ENCODE peak calls at places on chromosomes 11 and 22, in ten cellular contexts. L is activated CD4-positive, alpha-beta T cell treated with anti-CD3 and anti-CD28 coated beads, Interleukin-2, amount 50 U/mL, for 48 hours; C is HEK293T; P is T-helper 9 cell; H is HS-5; D is NCI-H2029; V is PC-3; N is amniotic stem cell; K is RCC 7860; T is nucleus accumbens. B is an unnamed sample.

GRCh38 chr11:65498042-65498726 is 661 bp upstream of the MALAT1 start:
- DNase-seq in L (peak), C (no peak), P (peak), H (no peak), D (peak), V (peak), N (no peak), K (peak), T (peak), B (no peak)

GRCh38 chr22:37425800-37426531 is 1.3 kb downstream of the ELFN2 start:
- DNase-seq in L (no peak), C (no peak), P (no peak), H (no peak), D (no peak), V (no peak), N (no peak), K (peak), T (no peak), B (no peak)

GRCh38 chr11:27443746-27444465 is 28.7 kb downstream of the LGR4 start:
- DNase-seq in L (no peak), C (no peak), P (no peak), H (no peak), D (no peak), V (no peak), N (no peak), K (no peak), T (no peak), B (no peak)

GRCh38 chr11:11020747-11021149 is 162.9 kb upstream of the ZBED5 start:
- DNase-seq in L (no peak), C (no peak), P (no peak), H (no peak), D (no peak), V (peak), N (no peak), K (no peak), T (no peak), B (no peak)

GRCh38 chr11:26335903-26336302 is 4.0 kb downstream of the ANO3 start:
- DNase-seq in L (no peak), C (no peak), P (no peak), H (no peak), D (no peak), V (no peak), N (no peak), K (no peak), T (no peak), B (no peak)

GRCh38 chr11:15097411-15097810 is 17.3 kb upstream of the INSC start:
- DNase-seq in L (no peak), C (no peak), P (no peak), H (no peak), D (no peak), V (no peak), N (no peak), K (no peak), T (no peak), B (no peak)

GRCh38 chr11:65356394-65356972 is 1.9 kb downstream of the TIGD3 start:
- DNase-seq in L (no peak), C (no peak), P (no peak), H (no peak), D (no peak), V (no peak), N (no peak), K (no peak), T (no peak), B (no peak)

GRCh38 chr22:47053865-47054185 is 291.4 kb downstream of the TBC1D22A start:
- DNase-seq in L (no peak), C (no peak), P (no peak), H (no peak), D (no peak), V (peak), N (no peak), K (no peak), T (peak), B (no peak)

GRCh38 chr22:27381960-27382742 is 419.4 kb downstream of the MN1 start:
- DNase-seq in L (no peak), C (no peak), P (no peak), H (no peak), D (no peak), V (no peak), N (no peak), K (no peak), T (no peak), B (no peak)

GRCh38 chr11:76391039-76391438 is 9.9 kb downstream of the GVQW3 start:
- DNase-seq in L (no peak), C (no peak), P (no peak), H (no peak), D (peak), V (no peak), N (no peak), K (no peak), T (no peak), B (no peak)

GRCh38 chr22:36144886-36145541 is 15.5 kb downstream of the APOL3 start:
- DNase-seq in L (no peak), C (peak), P (no peak), H (no peak), D (peak), V (peak), N (peak), K (peak), T (peak), B (no peak)

GRCh38 chr11:118437736-118438125 is 1.4 kb downstream of the KMT2A start:
- DNase-seq in L (peak), C (peak), P (peak), H (no peak), D (peak), V (peak), N (no peak), K (no peak), T (peak), B (no peak)

GRCh38 chr22:35102663-35103062 is 36.7 kb downstream of the ISX start:
- DNase-seq in L (no peak), C (peak), P (no peak), H (no peak), D (no peak), V (peak), N (no peak), K (peak), T (no peak), B (no peak)

GRCh38 chr22:44937216-44937615 is 72.6 kb downstream of the PHF21B start:
- DNase-seq in L (no peak), C (no peak), P (no peak), H (no peak), D (no peak), V (no peak), N (no peak), K (no peak), T (no peak), B (no peak)

GRCh38 chr22:19223110-19223509 is 44.6 kb upstream of the SLC25A1 start:
- DNase-seq in L (no peak), C (no peak), P (no peak), H (no peak), D (no peak), V (no peak), N (no peak), K (no peak), T (no peak), B (no peak)

GRCh38 chr22:45240810-45241631 is at the start of gene KIAA0930:
- DNase-seq in L (peak), C (peak), P (peak), H (peak), D (peak), V (peak), N (peak), K (peak), T (peak), B (no peak)

GRCh38 chr11:79481795-79482194 is 41.0 kb upstream of the TENM4 start:
- DNase-seq in L (no peak), C (no peak), P (no peak), H (no peak), D (no peak), V (no peak), N (no peak), K (no peak), T (no peak), B (no peak)

GRCh38 chr11:7046474-7046873 is 26.2 kb downstream of the NLRP14 start:
- DNase-seq in L (no peak), C (no peak), P (no peak), H (peak), D (no peak), V (no peak), N (no peak), K (no peak), T (no peak), B (no peak)

GRCh38 chr22:37664249-37665101 is 6.0 kb downstream of the PDXP start:
- DNase-seq in L (no peak), C (no peak), P (no peak), H (no peak), D (no peak), V (no peak), N (no peak), K (no peak), T (peak), B (no peak)

GRCh38 chr11:57071829-57072228 is 83.1 kb downstream of the OR5AK2 start:
- DNase-seq in L (no peak), C (no peak), P (no peak), H (peak), D (no peak), V (peak), N (no peak), K (no peak), T (no peak), B (no peak)

GRCh38 chr11:79396674-79397073 is 44.2 kb downstream of the TENM4 start:
- DNase-seq in L (no peak), C (no peak), P (no peak), H (no peak), D (no peak), V (no peak), N (no peak), K (peak), T (no peak), B (no peak)

GRCh38 chr22:23268139-23268712 is 87.9 kb downstream of the BCR start:
- DNase-seq in L (no peak), C (no peak), P (no peak), H (no peak), D (no peak), V (no peak), N (no peak), K (no peak), T (no peak), B (no peak)

GRCh38 chr22:38081941-38082828 is 1.8 kb downstream of the SLC16A8 start:
- DNase-seq in L (peak), C (no peak), P (no peak), H (no peak), D (no peak), V (no peak), N (no peak), K (no peak), T (no peak), B (no peak)

GRCh38 chr22:38981005-38981658 is 1.0 kb upstream of the APOBEC3B start:
- DNase-seq in L (no peak), C (peak), P (no peak), H (no peak), D (no peak), V (peak), N (no peak), K (no peak), T (no peak), B (no peak)

GRCh38 chr11:104873252-104873651 is 25.0 kb downstream of the CASP12 start:
- DNase-seq in L (no peak), C (peak), P (no peak), H (no peak), D (no peak), V (no peak), N (no peak), K (no peak), T (no peak), B (no peak)

GRCh38 chr11:105297463-105297862 is 157.9 kb upstream of the CARD18 start:
- DNase-seq in L (no peak), C (no peak), P (no peak), H (peak), D (no peak), V (peak), N (peak), K (no peak), T (no peak), B (no peak)

GRCh38 chr11:3123316-3123715 is 41.8 kb downstream of the OSBPL5 start:
- DNase-seq in L (no peak), C (no peak), P (no peak), H (no peak), D (peak), V (no peak), N (no peak), K (no peak), T (no peak), B (no peak)

GRCh38 chr11:82986491-82986890 is 85.0 kb downstream of the DDIAS start:
- DNase-seq in L (no peak), C (no peak), P (no peak), H (no peak), D (no peak), V (no peak), N (no peak), K (no peak), T (no peak), B (no peak)

GRCh38 chr11:2802389-2803185 is 83.0 kb downstream of the CDKN1C start:
- DNase-seq in L (no peak), C (no peak), P (no peak), H (no peak), D (no peak), V (no peak), N (no peak), K (no peak), T (no peak), B (no peak)

GRCh38 chr22:24247564-24248344 is 2.9 kb upstream of the GGT5 start:
- DNase-seq in L (peak), C (peak), P (peak), H (peak), D (peak), V (peak), N (peak), K (peak), T (peak), B (no peak)

GRCh38 chr22:44360686-44361381 is 48.1 kb upstream of the SHISAL1 start:
- DNase-seq in L (no peak), C (no peak), P (no peak), H (no peak), D (peak), V (peak), N (peak), K (peak), T (no peak), B (no peak)

GRCh38 chr22:45318168-45318557 is 8.4 kb downstream of the FAM118A start:
- DNase-seq in L (peak), C (peak), P (peak), H (peak), D (peak), V (no peak), N (peak), K (peak), T (peak), B (no peak)

GRCh38 chr11:44989831-44990566 is 39.3 kb upstream of the TP53I11 start:
- DNase-seq in L (no peak), C (no peak), P (no peak), H (no peak), D (peak), V (no peak), N (no peak), K (no peak), T (no peak), B (no peak)

GRCh38 chr11:79437981-79438630 is 2.7 kb downstream of the TENM4 start:
- DNase-seq in L (no peak), C (peak), P (no peak), H (no peak), D (no peak), V (no peak), N (no peak), K (peak), T (no peak), B (no peak)

GRCh38 chr11:44886765-44887164 is 63.9 kb downstream of the TP53I11 start:
- DNase-seq in L (no peak), C (no peak), P (no peak), H (peak), D (no peak), V (no peak), N (peak), K (no peak), T (no peak), B (no peak)

GRCh38 chr22:39984750-39985149 is 10.0 kb upstream of the FAM83F start:
- DNase-seq in L (no peak), C (no peak), P (no peak), H (no peak), D (no peak), V (no peak), N (no peak), K (no peak), T (no peak), B (no peak)

GRCh38 chr22:38477515-38477914 is 9.6 kb downstream of the KDELR3 start:
- DNase-seq in L (no peak), C (no peak), P (no peak), H (no peak), D (no peak), V (no peak), N (no peak), K (no peak), T (no peak), B (no peak)

GRCh38 chr11:112213753-112214152 is 12.5 kb upstream of the PTS start:
- DNase-seq in L (no peak), C (no peak), P (no peak), H (no peak), D (no peak), V (no peak), N (no peak), K (no peak), T (no peak), B (no peak)

GRCh38 chr11:15695096-15695721 is 580.5 kb downstream of the INSC start:
- DNase-seq in L (no peak), C (no peak), P (no peak), H (no peak), D (peak), V (no peak), N (no peak), K (no peak), T (no peak), B (no peak)